ENCODE peak calls at places on chromosomes 6 and 20, in four cellular contexts. One of them, this sample, is unnamed.

GRCh38 chr6:56263586-56264295 is 16.4 kb upstream of the COL21A1 start:
- DNase-seq in astrocyte: no peak
- DNase-seq in fibroblast of mammary gland: no peak
- DNase-seq in NB4: no peak
- DNase-seq in this sample: no peak

GRCh38 chr6:134031696-134032255 is 20.6 kb downstream of the SLC2A12 start:
- DNase-seq in astrocyte: peak; percentile 86
- DNase-seq in fibroblast of mammary gland: peak; percentile 19
- DNase-seq in NB4: no peak
- DNase-seq in this sample: no peak

GRCh38 chr6:63527658-63528514 is 44.4 kb upstream of the LOC128125822 start:
- DNase-seq in astrocyte: peak; percentile 99
- DNase-seq in fibroblast of mammary gland: peak; percentile 100
- DNase-seq in NB4: no peak
- DNase-seq in this sample: no peak

GRCh38 chr6:169845426-169846285 is 94.2 kb downstream of the ERMARD start:
- DNase-seq in astrocyte: no peak
- DNase-seq in fibroblast of mammary gland: no peak
- DNase-seq in NB4: no peak
- DNase-seq in this sample: no peak

GRCh38 chr6:164063346-164063745 is 648.8 kb downstream of the QKI start:
- DNase-seq in astrocyte: no peak
- DNase-seq in fibroblast of mammary gland: no peak
- DNase-seq in NB4: no peak
- DNase-seq in this sample: no peak

GRCh38 chr20:8287328-8287727 is 155.3 kb downstream of the PLCB1 start:
- DNase-seq in astrocyte: no peak
- DNase-seq in fibroblast of mammary gland: no peak
- DNase-seq in NB4: no peak
- DNase-seq in this sample: peak; percentile 72

GRCh38 chr20:53866787-53867740 is 203.3 kb downstream of the BCAS1 start:
- DNase-seq in astrocyte: no peak
- DNase-seq in fibroblast of mammary gland: no peak
- DNase-seq in NB4: no peak
- DNase-seq in this sample: no peak

GRCh38 chr6:169498887-169499513 is 202.8 kb downstream of the WDR27 start:
- DNase-seq in astrocyte: no peak
- DNase-seq in fibroblast of mammary gland: no peak
- DNase-seq in NB4: no peak
- DNase-seq in this sample: no peak

GRCh38 chr6:134374486-134374885 is 56.6 kb upstream of the SGK1 start:
- DNase-seq in astrocyte: peak; percentile 68
- DNase-seq in fibroblast of mammary gland: peak; percentile 71
- DNase-seq in NB4: peak; percentile 26
- DNase-seq in this sample: no peak

GRCh38 chr20:32764000-32764960 is 2.1 kb downstream of the DNMT3B start:
- DNase-seq in astrocyte: no peak
- DNase-seq in fibroblast of mammary gland: no peak
- DNase-seq in NB4: peak; percentile 77
- DNase-seq in this sample: no peak

GRCh38 chr6:75280131-75280855 is 4.3 kb downstream of the TMEM30A start:
- DNase-seq in astrocyte: peak; percentile 42
- DNase-seq in fibroblast of mammary gland: peak; percentile 49
- DNase-seq in NB4: no peak
- DNase-seq in this sample: no peak

GRCh38 chr6:117481278-117481925 is 1.1 kb upstream of the DCBLD1 start:
- DNase-seq in astrocyte: no peak
- DNase-seq in fibroblast of mammary gland: no peak
- DNase-seq in NB4: peak; percentile 29
- DNase-seq in this sample: no peak

GRCh38 chr6:158286413-158286812 is 25.9 kb upstream of the TULP4 start:
- DNase-seq in astrocyte: peak; percentile 88
- DNase-seq in fibroblast of mammary gland: peak; percentile 61
- DNase-seq in NB4: no peak
- DNase-seq in this sample: no peak

GRCh38 chr6:132131351-132131750 is 180.2 kb upstream of the CCN2 start:
- DNase-seq in astrocyte: no peak
- DNase-seq in fibroblast of mammary gland: no peak
- DNase-seq in NB4: no peak
- DNase-seq in this sample: no peak

GRCh38 chr6:106972500-106972899 is 2.0 kb downstream of the CD24 start:
- DNase-seq in astrocyte: peak; percentile 6
- DNase-seq in fibroblast of mammary gland: no peak
- DNase-seq in NB4: no peak
- DNase-seq in this sample: no peak

GRCh38 chr6:57130784-57131183 is 40.8 kb downstream of the ZNF451 start:
- DNase-seq in astrocyte: no peak
- DNase-seq in fibroblast of mammary gland: no peak
- DNase-seq in NB4: no peak
- DNase-seq in this sample: no peak

GRCh38 chr20:63287697-63288580 is 5.0 kb upstream of the COL20A1 start:
- DNase-seq in astrocyte: no peak
- DNase-seq in fibroblast of mammary gland: no peak
- DNase-seq in NB4: no peak
- DNase-seq in this sample: no peak

GRCh38 chr20:63285636-63286615 is 7.1 kb upstream of the COL20A1 start:
- DNase-seq in astrocyte: no peak
- DNase-seq in fibroblast of mammary gland: no peak
- DNase-seq in NB4: no peak
- DNase-seq in this sample: no peak

GRCh38 chr20:63288581-63289251 is 4.3 kb upstream of the COL20A1 start:
- DNase-seq in astrocyte: no peak
- DNase-seq in fibroblast of mammary gland: no peak
- DNase-seq in NB4: no peak
- DNase-seq in this sample: no peak

GRCh38 chr20:63284981-63285524 is 7.9 kb upstream of the COL20A1 start:
- DNase-seq in astrocyte: no peak
- DNase-seq in fibroblast of mammary gland: no peak
- DNase-seq in NB4: no peak
- DNase-seq in this sample: no peak

DNA sequence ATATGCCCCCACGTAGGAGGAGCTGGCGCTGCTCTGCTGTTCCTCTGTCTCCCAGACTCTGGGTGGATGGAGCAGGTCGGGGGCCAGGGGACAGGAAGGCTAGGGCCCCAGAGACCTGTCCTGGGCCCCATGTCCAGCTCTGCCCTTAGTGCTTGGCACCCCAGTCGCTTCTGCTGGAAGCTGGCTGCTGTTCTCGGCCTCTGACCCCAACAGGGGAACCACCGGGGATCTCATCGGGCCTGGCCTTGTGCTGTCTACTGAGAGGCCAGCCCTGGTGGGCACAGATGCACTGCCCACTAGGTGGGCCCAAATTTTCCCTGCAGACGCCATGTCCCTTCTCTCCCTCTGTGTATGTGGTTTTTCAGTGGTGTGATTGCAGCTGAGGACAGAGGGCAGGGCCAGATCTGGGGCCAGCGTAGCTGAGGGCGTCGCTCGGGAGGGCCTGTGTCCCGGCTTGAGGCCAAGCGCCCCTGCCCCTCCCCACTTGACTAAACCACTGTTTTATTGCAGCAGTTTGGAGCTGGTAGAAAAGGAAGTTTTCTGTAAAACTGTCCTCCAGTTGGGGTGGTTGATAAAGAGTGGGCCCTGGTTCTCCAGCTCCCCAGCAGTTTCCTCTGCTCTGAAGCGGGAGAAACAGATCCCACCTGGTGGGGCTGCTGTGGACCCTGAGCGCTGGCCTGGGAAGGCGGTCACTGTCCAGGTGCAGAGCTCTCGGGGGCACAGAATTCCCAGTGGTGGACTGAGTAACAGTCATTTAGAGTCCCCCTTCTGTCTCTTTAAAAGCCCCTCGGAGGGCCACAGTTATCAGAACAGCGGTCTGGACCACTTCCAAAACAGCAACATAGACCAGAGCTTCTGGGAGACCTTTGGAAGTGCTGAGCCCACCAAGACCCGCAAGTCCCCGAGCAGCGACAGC is 5.9 kb upstream of the COL20A1 start:
- DNase-seq in astrocyte: no peak
- DNase-seq in fibroblast of mammary gland: no peak
- DNase-seq in NB4: no peak
- DNase-seq in this sample: no peak
- H3K4me3 ChIP-seq in astrocyte: no peak overlapping the region
- H3K4me3 ChIP-seq in fibroblast of mammary gland: no peak overlapping the region
- H3K4me3 ChIP-seq in NB4: no peak overlapping the region
- H3K4me3 ChIP-seq in this sample: no peak overlapping the region

DNA sequence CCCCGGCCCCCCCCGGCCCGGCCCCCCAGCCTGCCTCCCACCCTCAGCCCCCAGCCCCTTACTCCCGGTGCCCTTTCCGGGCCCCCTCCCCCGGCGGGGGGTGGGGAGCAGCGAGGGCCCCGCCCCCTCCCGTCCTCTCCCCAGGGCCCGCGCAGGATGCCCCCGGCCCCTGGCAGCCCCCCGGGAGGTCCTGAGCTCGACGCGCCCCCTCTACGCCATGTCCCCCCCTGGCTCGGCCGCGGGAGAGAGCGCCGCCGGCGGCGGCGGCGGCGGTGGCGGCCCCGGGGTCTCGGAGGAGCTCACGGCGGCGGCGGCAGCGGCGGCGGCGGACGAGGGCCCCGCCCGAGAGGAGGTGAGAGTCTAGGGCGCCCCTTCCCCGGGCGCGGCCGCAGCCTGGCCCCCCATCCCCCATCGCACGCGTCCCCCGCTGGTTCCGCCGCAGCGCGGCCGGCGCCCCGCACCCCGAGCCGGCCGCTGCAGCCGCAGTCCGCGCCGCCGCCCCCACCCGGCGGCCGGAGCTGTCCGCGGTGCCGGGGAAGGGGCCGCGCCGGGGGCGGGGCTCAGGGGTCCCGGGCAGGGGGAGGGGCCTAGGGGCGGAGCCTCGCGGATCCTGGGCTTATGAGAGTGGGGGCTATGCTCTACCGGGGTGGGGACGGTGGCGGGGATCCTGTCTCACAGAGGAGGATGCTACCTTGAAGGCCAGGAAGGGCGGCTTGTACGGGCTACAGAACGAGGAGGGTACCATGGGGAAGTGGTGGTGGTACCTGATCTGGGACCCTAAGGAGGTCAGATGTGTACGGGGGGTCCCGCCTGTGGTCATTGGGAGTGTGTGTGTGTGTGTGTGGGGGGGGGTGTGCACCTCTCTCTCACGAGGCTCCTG is 516 bp downstream of the TMEM151B start:
- DNase-seq in astrocyte: no peak
- DNase-seq in fibroblast of mammary gland: no peak
- DNase-seq in NB4: no peak
- DNase-seq in this sample: peak; percentile 64
- H3K4me3 ChIP-seq in astrocyte: no peak overlapping the region
- H3K4me3 ChIP-seq in fibroblast of mammary gland: no peak overlapping the region
- H3K4me3 ChIP-seq in NB4: no peak overlapping the region
- H3K4me3 ChIP-seq in this sample: peak overlapping the region; percentile 48

GRCh38 chr6:6749791-6750434 is 161.4 kb downstream of the LY86 start:
- DNase-seq in astrocyte: peak; percentile 88
- DNase-seq in fibroblast of mammary gland: peak; percentile 86
- DNase-seq in NB4: peak; percentile 97
- DNase-seq in this sample: peak; percentile 29
- H3K4me3 ChIP-seq in astrocyte: no peak overlapping the region
- H3K4me3 ChIP-seq in fibroblast of mammary gland: no peak overlapping the region
- H3K4me3 ChIP-seq in NB4: peak overlapping the region; percentile 58
- H3K4me3 ChIP-seq in this sample: no peak overlapping the region

GRCh38 chr6:30345852-30346251 is 896 bp downstream of the RPP21 start:
- DNase-seq in astrocyte: no peak
- DNase-seq in fibroblast of mammary gland: no peak
- DNase-seq in NB4: no peak
- DNase-seq in this sample: no peak
- H3K4me3 ChIP-seq in astrocyte: peak overlapping the region; percentile 73
- H3K4me3 ChIP-seq in fibroblast of mammary gland: peak overlapping the region; percentile 90
- H3K4me3 ChIP-seq in NB4: peak overlapping the region; percentile 78
- H3K4me3 ChIP-seq in this sample: peak overlapping the region; percentile 82

DNA sequence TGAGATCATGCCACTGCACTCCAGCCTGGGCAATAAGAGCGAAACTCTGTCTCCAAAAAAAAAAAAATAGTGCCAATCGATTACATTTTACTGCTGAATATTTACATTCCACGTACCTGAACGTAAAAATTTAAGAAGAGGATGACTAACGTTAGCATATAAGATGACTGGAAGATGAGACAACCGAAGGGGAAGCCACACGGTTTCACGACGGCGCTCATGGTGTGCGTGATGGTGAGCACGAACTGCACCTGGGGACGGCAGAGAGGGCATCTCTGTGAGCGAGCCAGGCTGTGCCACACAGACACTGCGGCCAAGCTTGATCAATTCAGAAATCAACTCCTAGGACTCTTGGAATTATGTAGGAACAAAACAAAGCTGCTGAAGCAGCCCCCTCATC is 54.5 kb downstream of the ELOVL2 start:
- DNase-seq in astrocyte: no peak
- DNase-seq in fibroblast of mammary gland: no peak
- DNase-seq in NB4: no peak
- DNase-seq in this sample: no peak
- H3K4me3 ChIP-seq in astrocyte: no peak overlapping the region
- H3K4me3 ChIP-seq in fibroblast of mammary gland: no peak overlapping the region
- H3K4me3 ChIP-seq in NB4: no peak overlapping the region
- H3K4me3 ChIP-seq in this sample: no peak overlapping the region

This sample was measured in BE2C.